ENCODE peak calls at places on chromosomes 12 and 14, in six cellular contexts. One of them, this sample, is unnamed. For H3K36me3, the result is how much of the 10 kb centered on the place peaks cover.

GRCh38 chr14:52895000-52895399 is 55.9 kb downstream of the FERMT2 start:
- DNase-seq in HepG2: no peak
- DNase-seq in lung: no peak
- DNase-seq in aorta: no peak
- DNase-seq in SK-N-SH: no peak
- DNase-seq in mesendoderm: no peak
- DNase-seq in this sample: no peak

GRCh38 chr12:14211829-14212455 is 153.5 kb upstream of the ATF7IP start:
- DNase-seq in HepG2: no peak
- DNase-seq in lung: no peak
- DNase-seq in aorta: no peak
- DNase-seq in SK-N-SH: no peak
- DNase-seq in mesendoderm: no peak
- DNase-seq in this sample: no peak

GRCh38 chr12:12954361-12954760 is 2.4 kb upstream of the GPRC5D start:
- DNase-seq in HepG2: no peak
- DNase-seq in lung: no peak
- DNase-seq in aorta: no peak
- DNase-seq in SK-N-SH: no peak
- DNase-seq in mesendoderm: peak
- DNase-seq in this sample: no peak

GRCh38 chr12:6336859-6337744 is 4.8 kb downstream of the TNFRSF1A start:
- DNase-seq in HepG2: no peak
- DNase-seq in lung: peak
- DNase-seq in aorta: no peak
- DNase-seq in SK-N-SH: no peak
- DNase-seq in mesendoderm: no peak
- DNase-seq in this sample: peak

GRCh38 chr14:87343641-87344040 is 649.3 kb downstream of the GALC start:
- DNase-seq in HepG2: no peak
- DNase-seq in lung: no peak
- DNase-seq in aorta: no peak
- DNase-seq in SK-N-SH: no peak
- DNase-seq in mesendoderm: no peak
- DNase-seq in this sample: no peak

GRCh38 chr12:87094356-87094755 is 838.2 kb upstream of the MGAT4C start:
- DNase-seq in HepG2: no peak
- DNase-seq in lung: no peak
- DNase-seq in aorta: no peak
- DNase-seq in SK-N-SH: no peak
- DNase-seq in mesendoderm: peak
- DNase-seq in this sample: no peak

GRCh38 chr14:49999216-49999761 is 106.4 kb downstream of the ARF6 start:
- DNase-seq in HepG2: no peak
- DNase-seq in lung: peak
- DNase-seq in aorta: peak
- DNase-seq in SK-N-SH: peak
- DNase-seq in mesendoderm: peak
- DNase-seq in this sample: peak

GRCh38 chr12:56724660-56724988 is 475 bp downstream of the NACA start:
- DNase-seq in HepG2: no peak
- DNase-seq in lung: no peak
- DNase-seq in aorta: peak
- DNase-seq in SK-N-SH: no peak
- DNase-seq in mesendoderm: no peak
- DNase-seq in this sample: peak

GRCh38 chr12:76003263-76003640 is 28.3 kb downstream of the PHLDA1 start:
- DNase-seq in HepG2: no peak
- DNase-seq in lung: no peak
- DNase-seq in aorta: no peak
- DNase-seq in SK-N-SH: peak
- DNase-seq in mesendoderm: no peak
- DNase-seq in this sample: no peak

GRCh38 chr12:100461330-100461973 is 12.2 kb upstream of the NR1H4 start:
- DNase-seq in HepG2: no peak
- DNase-seq in lung: no peak
- DNase-seq in aorta: no peak
- DNase-seq in SK-N-SH: no peak
- DNase-seq in mesendoderm: no peak
- DNase-seq in this sample: no peak

GRCh38 chr14:43621282-43621681 is 885.8 kb downstream of the FSCB start:
- DNase-seq in HepG2: no peak
- DNase-seq in lung: no peak
- DNase-seq in aorta: no peak
- DNase-seq in SK-N-SH: no peak
- DNase-seq in mesendoderm: no peak
- DNase-seq in this sample: no peak

GRCh38 chr12:38905480-38906351 is at the start of gene CPNE8:
- DNase-seq in HepG2: no peak
- DNase-seq in lung: peak
- DNase-seq in aorta: peak
- DNase-seq in SK-N-SH: peak
- DNase-seq in mesendoderm: peak
- DNase-seq in this sample: peak

GRCh38 chr14:88604213-88604612 is 41.4 kb downstream of the ZC3H14 start:
- DNase-seq in HepG2: no peak
- DNase-seq in lung: no peak
- DNase-seq in aorta: no peak
- DNase-seq in SK-N-SH: no peak
- DNase-seq in mesendoderm: no peak
- DNase-seq in this sample: no peak

GRCh38 chr12:1107669-1108068 is 116.6 kb downstream of the ERC1 start:
- DNase-seq in HepG2: no peak
- DNase-seq in lung: no peak
- DNase-seq in aorta: no peak
- DNase-seq in SK-N-SH: no peak
- DNase-seq in mesendoderm: no peak
- DNase-seq in this sample: no peak

GRCh38 chr14:69614592-69614991 is 3.2 kb downstream of the SUSD6 start:
- DNase-seq in HepG2: no peak
- DNase-seq in lung: peak
- DNase-seq in aorta: no peak
- DNase-seq in SK-N-SH: no peak
- DNase-seq in mesendoderm: no peak
- DNase-seq in this sample: no peak

GRCh38 chr12:107564946-107565345 is 120.7 kb upstream of the PWP1 start:
- DNase-seq in HepG2: peak
- DNase-seq in lung: no peak
- DNase-seq in aorta: no peak
- DNase-seq in SK-N-SH: no peak
- DNase-seq in mesendoderm: peak
- DNase-seq in this sample: no peak

GRCh38 chr12:53533476-53533875 is 26.2 kb upstream of the NPFF start:
- DNase-seq in HepG2: no peak
- DNase-seq in lung: no peak
- DNase-seq in aorta: no peak
- DNase-seq in SK-N-SH: no peak
- DNase-seq in mesendoderm: no peak
- DNase-seq in this sample: no peak

GRCh38 chr12:53539526-53539925 is 32.2 kb upstream of the NPFF start:
- DNase-seq in HepG2: no peak
- DNase-seq in lung: no peak
- DNase-seq in aorta: no peak
- DNase-seq in SK-N-SH: no peak
- DNase-seq in mesendoderm: no peak
- DNase-seq in this sample: no peak

GRCh38 chr12:53543539-53543938 is 36.3 kb upstream of the NPFF start:
- DNase-seq in HepG2: peak
- DNase-seq in lung: peak
- DNase-seq in aorta: no peak
- DNase-seq in SK-N-SH: peak
- DNase-seq in mesendoderm: peak
- DNase-seq in this sample: peak

GRCh38 chr12:53536962-53537361 is 29.7 kb upstream of the NPFF start:
- DNase-seq in HepG2: no peak
- DNase-seq in lung: peak
- DNase-seq in aorta: no peak
- DNase-seq in SK-N-SH: no peak
- DNase-seq in mesendoderm: no peak
- DNase-seq in this sample: no peak

GRCh38 chr12:53538209-53538689 is 31.0 kb upstream of the NPFF start:
- DNase-seq in HepG2: peak
- DNase-seq in lung: no peak
- DNase-seq in aorta: no peak
- DNase-seq in SK-N-SH: no peak
- DNase-seq in mesendoderm: peak
- DNase-seq in this sample: peak
- H3K36me3 ChIP-seq in HepG2: under half
- H3K36me3 ChIP-seq in lung: under half
- H3K36me3 ChIP-seq in aorta: under half
- H3K36me3 ChIP-seq in SK-N-SH: half or more
- H3K36me3 ChIP-seq in mesendoderm: under half
- H3K36me3 ChIP-seq in this sample: under half

GRCh38 chr12:98595152-98595988 is 1.9 kb downstream of the SLC25A3 start:
- DNase-seq in HepG2: peak
- DNase-seq in lung: no peak
- DNase-seq in aorta: no peak
- DNase-seq in SK-N-SH: no peak
- DNase-seq in mesendoderm: peak
- DNase-seq in this sample: no peak
- H3K36me3 ChIP-seq in HepG2: under half
- H3K36me3 ChIP-seq in lung: under half
- H3K36me3 ChIP-seq in aorta: under half
- H3K36me3 ChIP-seq in SK-N-SH: under half
- H3K36me3 ChIP-seq in mesendoderm: under half
- H3K36me3 ChIP-seq in this sample: under half

GRCh38 chr12:3680919-3681594 is 71.9 kb downstream of the CRACR2A start:
- DNase-seq in HepG2: no peak
- DNase-seq in lung: peak
- DNase-seq in aorta: no peak
- DNase-seq in SK-N-SH: peak
- DNase-seq in mesendoderm: no peak
- DNase-seq in this sample: peak
- H3K36me3 ChIP-seq in HepG2: under half
- H3K36me3 ChIP-seq in lung: under half
- H3K36me3 ChIP-seq in aorta: under half
- H3K36me3 ChIP-seq in SK-N-SH: under half
- H3K36me3 ChIP-seq in mesendoderm: under half
- H3K36me3 ChIP-seq in this sample: under half

GRCh38 chr12:49043856-49044258 is 16.7 kb downstream of the KMT2D start:
- DNase-seq in HepG2: peak
- DNase-seq in lung: peak
- DNase-seq in aorta: peak
- DNase-seq in SK-N-SH: peak
- DNase-seq in mesendoderm: peak
- DNase-seq in this sample: peak

GRCh38 chr12:49043241-49043640 is 17.4 kb downstream of the KMT2D start:
- DNase-seq in HepG2: no peak
- DNase-seq in lung: no peak
- DNase-seq in aorta: no peak
- DNase-seq in SK-N-SH: no peak
- DNase-seq in mesendoderm: no peak
- DNase-seq in this sample: no peak

GRCh38 chr12:49041036-49041880 is 19.3 kb downstream of the KMT2D start:
- DNase-seq in HepG2: no peak
- DNase-seq in lung: no peak
- DNase-seq in aorta: peak
- DNase-seq in SK-N-SH: no peak
- DNase-seq in mesendoderm: no peak
- DNase-seq in this sample: no peak

GRCh38 chr12:49040364-49040855 is 20.2 kb downstream of the KMT2D start:
- DNase-seq in HepG2: no peak
- DNase-seq in lung: no peak
- DNase-seq in aorta: peak
- DNase-seq in SK-N-SH: no peak
- DNase-seq in mesendoderm: no peak
- DNase-seq in this sample: no peak

GRCh38 chr12:49041881-49042484 is 18.6 kb downstream of the KMT2D start:
- DNase-seq in HepG2: no peak
- DNase-seq in lung: no peak
- DNase-seq in aorta: no peak
- DNase-seq in SK-N-SH: no peak
- DNase-seq in mesendoderm: no peak
- DNase-seq in this sample: no peak
- H3K36me3 ChIP-seq in HepG2: half or more
- H3K36me3 ChIP-seq in lung: under half
- H3K36me3 ChIP-seq in aorta: under half
- H3K36me3 ChIP-seq in SK-N-SH: half or more
- H3K36me3 ChIP-seq in mesendoderm: half or more
- H3K36me3 ChIP-seq in this sample: half or more

DNA sequence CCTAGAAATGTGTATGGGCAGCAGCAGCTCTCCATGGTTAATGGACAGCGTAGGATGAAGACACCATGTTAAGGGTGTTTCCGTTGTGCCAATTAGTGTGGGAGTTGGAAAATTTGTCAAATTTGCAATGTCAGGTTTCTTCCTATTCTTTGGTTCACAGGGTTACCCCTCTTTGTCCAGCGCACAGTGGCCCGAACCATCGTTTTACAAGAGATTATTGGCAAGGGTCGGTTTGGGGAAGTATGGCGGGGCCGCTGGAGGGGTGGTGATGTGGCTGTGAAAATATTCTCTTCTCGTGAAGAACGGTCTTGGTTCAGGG is 26.0 kb upstream of the TAMALIN start:
- DNase-seq in HepG2: no peak
- DNase-seq in lung: no peak
- DNase-seq in aorta: no peak
- DNase-seq in SK-N-SH: no peak
- DNase-seq in mesendoderm: no peak
- DNase-seq in this sample: no peak
- H3K36me3 ChIP-seq in HepG2: under half
- H3K36me3 ChIP-seq in lung: under half
- H3K36me3 ChIP-seq in aorta: under half
- H3K36me3 ChIP-seq in SK-N-SH: under half
- H3K36me3 ChIP-seq in mesendoderm: under half
- H3K36me3 ChIP-seq in this sample: under half

DNA sequence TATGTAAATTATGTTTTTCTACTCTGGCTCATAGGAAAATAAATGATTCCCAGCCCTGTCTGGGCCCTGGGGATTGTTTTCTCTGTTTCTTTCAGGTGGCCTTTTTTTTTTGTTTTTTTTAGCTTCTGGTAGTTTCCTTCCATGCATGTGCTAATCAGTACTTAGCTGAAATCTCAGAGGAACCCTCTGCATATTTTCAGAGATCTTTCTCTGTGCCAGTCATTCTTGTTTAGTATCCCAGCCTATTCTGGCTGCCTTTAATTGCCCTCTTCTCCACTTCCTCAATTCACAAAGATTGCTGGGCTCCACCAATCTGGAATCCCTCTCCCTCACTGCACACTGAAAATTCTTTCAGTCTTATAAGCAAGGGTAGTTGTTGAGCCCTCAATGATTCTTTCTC is 46.9 kb downstream of the CNOT2 start:
- DNase-seq in HepG2: no peak
- DNase-seq in lung: no peak
- DNase-seq in aorta: no peak
- DNase-seq in SK-N-SH: no peak
- DNase-seq in mesendoderm: no peak
- DNase-seq in this sample: no peak
- H3K36me3 ChIP-seq in HepG2: under half
- H3K36me3 ChIP-seq in lung: under half
- H3K36me3 ChIP-seq in aorta: under half
- H3K36me3 ChIP-seq in SK-N-SH: under half
- H3K36me3 ChIP-seq in mesendoderm: under half
- H3K36me3 ChIP-seq in this sample: under half

GRCh38 chr14:71036433-71036832 is 129.2 kb downstream of the PCNX1 start:
- DNase-seq in HepG2: peak
- DNase-seq in lung: no peak
- DNase-seq in aorta: no peak
- DNase-seq in SK-N-SH: no peak
- DNase-seq in mesendoderm: no peak
- DNase-seq in this sample: no peak
- H3K36me3 ChIP-seq in HepG2: under half
- H3K36me3 ChIP-seq in lung: under half
- H3K36me3 ChIP-seq in aorta: under half
- H3K36me3 ChIP-seq in SK-N-SH: half or more
- H3K36me3 ChIP-seq in mesendoderm: under half
- H3K36me3 ChIP-seq in this sample: under half